ENCODE peak calls at places on chromosomes 11 and 22, in six cellular contexts. J, E, R, H, B and A are unnamed samples. For H3K4me1, the result is how much of the 10 kb centered on the place peaks cover.

GRCh38 chr11:93591247-93591898 is 48.2 kb upstream of the SMCO4 start:
- DNase-seq in J (no peak), E (no peak), R (no peak), H (no peak), B (no peak), A (no peak)

GRCh38 chr11:34308049-34308692 is 49.6 kb downstream of the ABTB2 start:
- DNase-seq in J (no peak), E (no peak), R (no peak), H (no peak), B (no peak), A (no peak)

GRCh38 chr11:9109858-9110731 is 18.7 kb upstream of the SCUBE2 start:
- DNase-seq in J (no peak), E (no peak), R (no peak), H (no peak), B (no peak), A (no peak)

GRCh38 chr11:57397394-57397990 is 7.0 kb upstream of the PRG2 start:
- DNase-seq in J (no peak), E (no peak), R (no peak), H (no peak), B (no peak), A (no peak)

GRCh38 chr11:75784085-75784478 is 15.5 kb downstream of the DGAT2 start:
- DNase-seq in J (no peak), E (no peak), R (no peak), H (no peak), B (no peak), A (no peak)

GRCh38 chr11:27694992-27695391 is 5.3 kb downstream of the BDNF start:
- DNase-seq in J (no peak), E (peak), R (no peak), H (no peak), B (no peak), A (no peak)

GRCh38 chr11:134034496-134035381 is 34.1 kb upstream of the JAM3 start:
- DNase-seq in J (no peak), E (no peak), R (no peak), H (no peak), B (no peak), A (no peak)

GRCh38 chr11:113923572-113923971 is 19.0 kb downstream of the HTR3B start:
- DNase-seq in J (no peak), E (no peak), R (no peak), H (no peak), B (no peak), A (no peak)

GRCh38 chr11:26806209-26806608 is 84.3 kb upstream of the SLC5A12 start:
- DNase-seq in J (no peak), E (no peak), R (no peak), H (no peak), B (no peak), A (no peak)

GRCh38 chr11:12248330-12248729 is 129.0 kb upstream of the PARVA start:
- DNase-seq in J (peak), E (peak), R (peak), H (peak), B (peak), A (peak)

DNA sequence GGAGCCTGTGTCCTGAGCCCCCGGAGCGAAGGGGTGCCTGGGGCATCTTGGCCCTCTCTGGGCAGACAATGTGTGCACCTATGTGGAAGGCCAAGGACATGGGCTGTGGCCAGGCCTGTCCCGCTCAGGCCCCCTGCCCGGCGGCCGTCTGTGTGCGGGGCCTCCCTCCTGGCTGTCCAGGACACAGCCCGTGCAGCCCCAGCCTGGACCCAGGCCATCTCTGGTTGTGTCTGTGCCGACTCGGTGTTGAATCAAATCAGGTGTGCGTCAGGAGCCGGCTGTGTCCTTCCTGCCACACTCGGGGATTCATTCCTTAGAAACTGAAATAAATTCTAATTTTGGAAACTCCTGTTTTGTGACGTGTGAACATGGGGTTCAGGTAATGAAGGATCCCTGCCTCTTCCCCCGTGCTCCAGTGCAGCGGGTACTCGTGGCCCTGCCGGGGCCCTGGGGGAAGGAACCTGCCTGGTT is 1.5 kb upstream of the SELENOO start:
- DNase-seq in J (no peak), E (no peak), R (no peak), H (no peak), B (no peak), A (no peak)
- H3K4me3 ChIP-seq in J (peak), E (no peak), R (no peak), H (no peak), B (peak), A (peak)

DNA sequence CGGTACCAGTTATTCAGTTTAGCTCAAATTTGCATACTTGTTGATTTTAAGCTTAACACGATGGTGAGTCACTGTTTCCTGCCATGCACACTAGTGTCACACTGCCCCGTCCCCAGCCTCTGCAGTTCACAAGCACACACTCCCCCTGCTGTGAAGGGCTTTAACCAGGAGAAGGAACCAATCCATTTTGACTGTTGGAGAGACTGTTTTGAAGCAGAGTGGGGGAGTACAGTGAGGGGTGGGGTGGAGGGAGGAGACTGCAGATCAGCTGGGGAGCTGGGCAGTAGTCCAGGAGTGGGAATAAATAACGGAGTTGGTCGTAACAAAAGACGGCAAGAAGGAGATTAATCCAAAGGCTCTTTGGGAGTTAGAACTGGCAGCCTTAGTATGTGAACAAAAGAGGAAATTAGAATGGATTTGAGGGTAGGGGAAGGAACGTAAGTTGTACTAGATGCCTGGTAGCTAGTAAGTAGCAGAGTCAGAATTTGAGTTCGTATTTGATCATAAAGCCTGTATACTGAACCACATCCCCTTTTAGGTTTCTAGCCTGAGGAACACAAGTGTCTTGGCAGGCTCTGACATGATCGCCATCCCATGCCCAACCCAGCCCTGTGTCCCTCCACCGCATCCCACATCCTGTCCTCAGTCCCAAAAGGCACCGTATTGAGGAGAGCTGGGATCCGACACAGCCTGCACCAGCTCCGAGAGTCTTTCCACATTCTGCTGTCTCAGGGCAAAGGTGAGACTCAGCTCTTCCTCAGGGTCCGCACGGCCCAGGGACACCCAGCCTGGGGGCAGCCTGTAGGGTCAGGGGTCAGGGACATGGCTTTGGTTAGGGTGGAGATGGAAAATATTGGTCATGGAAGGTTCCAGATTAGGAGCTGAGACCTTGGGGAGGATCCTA is 853 bp downstream of the TPP1 start:
- DNase-seq in J (peak), E (no peak), R (peak), H (peak), B (peak), A (no peak)
- TF ChIP-seq CTCF in J (no peak), E (no peak), R (no peak), H (no peak), B (no peak), A (no peak)

GRCh38 chr11:118894192-118894591 is 10.5 kb downstream of the CXCR5 start:
- DNase-seq in J (no peak), E (no peak), R (no peak), H (no peak), B (peak), A (no peak)
- H3K4me1 ChIP-seq in J (half or more), E (under half), R (under half), H (under half), B (under half), A (under half)

DNA sequence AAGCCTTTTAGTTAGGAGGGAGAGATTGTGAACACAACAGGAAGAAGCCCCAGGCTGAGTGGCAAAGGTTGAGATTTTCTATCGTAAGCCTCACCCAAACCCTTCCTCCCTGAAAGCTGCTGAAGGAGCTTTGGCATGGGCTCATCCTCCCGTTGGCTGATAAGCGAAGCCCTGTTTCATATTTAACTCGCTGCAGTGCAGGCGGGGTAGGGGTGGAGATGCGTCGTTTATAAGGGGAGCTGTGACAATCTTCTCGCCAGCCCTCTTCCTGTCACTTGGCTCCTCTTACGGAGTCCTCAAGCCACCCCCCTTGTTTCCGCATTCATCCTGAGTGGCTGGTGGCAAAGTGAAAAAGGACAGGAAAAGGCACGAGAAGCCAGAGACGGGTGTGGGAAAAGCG is 137.0 kb downstream of the OR4C45 start:
- DNase-seq in J (no peak), E (no peak), R (no peak), H (no peak), B (no peak), A (no peak)
- H3K4me3 ChIP-seq in J (no peak), E (no peak), R (no peak), H (no peak), B (no peak), A (no peak)